ENCODE peak calls at places on chromosome 3, in seven cellular contexts. P, Z, N, C, R, U and G are unnamed samples.

GRCh38 chr3:65605876-65606432 is 432.8 kb downstream of the MAGI1 start:
- DNase-seq in P (no peak), Z (no peak), N (no peak), C (no peak), R (no peak), U (no peak), G (no peak)

GRCh38 chr3:123637131-123637530 is 52.3 kb upstream of the HACD2 start:
- DNase-seq in P (no peak), Z (no peak), N (no peak), C (no peak), R (no peak), U (no peak), G (no peak)

GRCh38 chr3:72912532-72912931 is 24.7 kb downstream of the GXYLT2 start:
- DNase-seq in P (no peak), Z (no peak), N (no peak), C (no peak), R (no peak), U (no peak), G (no peak)

GRCh38 chr3:152835311-152836102 is 576 bp downstream of the P2RY1 start:
- DNase-seq in P (no peak), Z (no peak), N (no peak), C (no peak), R (peak), U (no peak), G (no peak)

GRCh38 chr3:33144433-33144832 is 30.6 kb downstream of the CRTAP start:
- DNase-seq in P (peak), Z (no peak), N (no peak), C (no peak), R (no peak), U (no peak), G (no peak)

GRCh38 chr3:5016218-5017161 is 37.3 kb downstream of the BHLHE40 start:
- DNase-seq in P (peak), Z (no peak), N (no peak), C (peak), R (peak), U (peak), G (no peak)

GRCh38 chr3:69893274-69893673 is 106.3 kb upstream of the SAMMSON start:
- DNase-seq in P (no peak), Z (no peak), N (no peak), C (no peak), R (no peak), U (no peak), G (no peak)

GRCh38 chr3:138593488-138594149 is 441 bp downstream of the CEP70 start:
- DNase-seq in P (no peak), Z (no peak), N (no peak), C (no peak), R (no peak), U (no peak), G (peak)

GRCh38 chr3:94285874-94286273 is 223.0 kb downstream of the NSUN3 start:
- DNase-seq in P (no peak), Z (no peak), N (no peak), C (no peak), R (no peak), U (no peak), G (no peak)

GRCh38 chr3:126100688-126101301 is 16.9 kb upstream of the SLC41A3 start:
- DNase-seq in P (no peak), Z (no peak), N (peak), C (no peak), R (no peak), U (no peak), G (no peak)

GRCh38 chr3:10459954-10460754 is 45.2 kb downstream of the ATP2B2 start:
- DNase-seq in P (peak), Z (no peak), N (no peak), C (peak), R (peak), U (peak), G (peak)

GRCh38 chr3:124234852-124235252 is 242.9 kb upstream of the ROPN1 start:
- DNase-seq in P (no peak), Z (no peak), N (no peak), C (no peak), R (no peak), U (no peak), G (no peak)

GRCh38 chr3:5238545-5238944 is 51.0 kb downstream of the EDEM1 start:
- DNase-seq in P (no peak), Z (no peak), N (no peak), C (no peak), R (no peak), U (no peak), G (no peak)

GRCh38 chr3:71104090-71104489 is 479.4 kb downstream of the FOXP1 start:
- DNase-seq in P (no peak), Z (no peak), N (peak), C (no peak), R (no peak), U (no peak), G (no peak)

GRCh38 chr3:123411340-123412040 is 37.4 kb downstream of the ADCY5 start:
- DNase-seq in P (no peak), Z (no peak), N (no peak), C (no peak), R (no peak), U (no peak), G (no peak)

GRCh38 chr3:48788544-48789162 is 59.0 kb downstream of the PRKAR2A start:
- DNase-seq in P (no peak), Z (no peak), N (no peak), C (no peak), R (no peak), U (no peak), G (no peak)

GRCh38 chr3:65026151-65026550 is 338.4 kb upstream of the ADAMTS9 start:
- DNase-seq in P (no peak), Z (no peak), N (no peak), C (no peak), R (no peak), U (no peak), G (no peak)

GRCh38 chr3:155236473-155236872 is 57.0 kb downstream of the STRIT1 start:
- DNase-seq in P (no peak), Z (no peak), N (no peak), C (no peak), R (no peak), U (no peak), G (no peak)